ENCODE peak calls at places on chromosome 1, in nine cellular contexts. One of them, this sample, is unnamed.

GRCh38 chr1:193070942-193071341 is 11.5 kb downstream of the RO60 start:
- DNase-seq in glutamatergic neuron: no peak
- DNase-seq in sciatic nerve: no peak
- DNase-seq in ureter: no peak
- DNase-seq in activated naive CD8-positive, alpha-beta T cell treated with anti-CD3 and anti-CD28 coated beads, Interleukin-2, amount 50 U/mL, for 24 hours: no peak
- DNase-seq in GM12892: no peak
- DNase-seq in stimulated activated CD4-positive, alpha-beta T cell treated with anti-CD3 and anti-CD28 coated beads, Interleukin-12 subunit alpha, Interleukin-12 subunit beta, amount 100 ng/mL, for 48 hours: no peak
- DNase-seq in uterus: no peak
- DNase-seq in nephron progenitor cell: no peak
- DNase-seq in this sample: no peak

GRCh38 chr1:211017066-211017691 is 116.8 kb downstream of the KCNH1 start:
- DNase-seq in glutamatergic neuron: no peak
- DNase-seq in nephron progenitor cell: no peak
- DNase-seq in activated naive CD8-positive, alpha-beta T cell treated with anti-CD3 and anti-CD28 coated beads, Interleukin-2, amount 50 U/mL, for 24 hours: no peak
- DNase-seq in stimulated activated CD4-positive, alpha-beta T cell treated with anti-CD3 and anti-CD28 coated beads, Interleukin-12 subunit alpha, Interleukin-12 subunit beta, amount 100 ng/mL, for 48 hours: no peak
- DNase-seq in sciatic nerve: no peak
- DNase-seq in GM12892: no peak
- DNase-seq in uterus: no peak
- DNase-seq in ureter: no peak
- DNase-seq in this sample: no peak

GRCh38 chr1:11690669-11691301 is 725 bp upstream of the DRAXIN start:
- DNase-seq in GM12892: no peak
- DNase-seq in sciatic nerve: no peak
- DNase-seq in glutamatergic neuron: peak
- DNase-seq in stimulated activated CD4-positive, alpha-beta T cell treated with anti-CD3 and anti-CD28 coated beads, Interleukin-12 subunit alpha, Interleukin-12 subunit beta, amount 100 ng/mL, for 48 hours: no peak
- DNase-seq in nephron progenitor cell: peak
- DNase-seq in uterus: no peak
- DNase-seq in activated naive CD8-positive, alpha-beta T cell treated with anti-CD3 and anti-CD28 coated beads, Interleukin-2, amount 50 U/mL, for 24 hours: no peak
- DNase-seq in ureter: no peak
- DNase-seq in this sample: no peak

GRCh38 chr1:76336951-76337371 is 262.4 kb downstream of the ST6GALNAC3 start:
- DNase-seq in GM12892: no peak
- DNase-seq in nephron progenitor cell: no peak
- DNase-seq in uterus: peak
- DNase-seq in glutamatergic neuron: no peak
- DNase-seq in ureter: peak
- DNase-seq in activated naive CD8-positive, alpha-beta T cell treated with anti-CD3 and anti-CD28 coated beads, Interleukin-2, amount 50 U/mL, for 24 hours: no peak
- DNase-seq in stimulated activated CD4-positive, alpha-beta T cell treated with anti-CD3 and anti-CD28 coated beads, Interleukin-12 subunit alpha, Interleukin-12 subunit beta, amount 100 ng/mL, for 48 hours: no peak
- DNase-seq in sciatic nerve: peak
- DNase-seq in this sample: peak

GRCh38 chr1:39378377-39378776 is 113.1 kb upstream of the BMP8A start:
- DNase-seq in nephron progenitor cell: no peak
- DNase-seq in sciatic nerve: no peak
- DNase-seq in glutamatergic neuron: no peak
- DNase-seq in ureter: no peak
- DNase-seq in activated naive CD8-positive, alpha-beta T cell treated with anti-CD3 and anti-CD28 coated beads, Interleukin-2, amount 50 U/mL, for 24 hours: no peak
- DNase-seq in GM12892: no peak
- DNase-seq in uterus: no peak
- DNase-seq in stimulated activated CD4-positive, alpha-beta T cell treated with anti-CD3 and anti-CD28 coated beads, Interleukin-12 subunit alpha, Interleukin-12 subunit beta, amount 100 ng/mL, for 48 hours: no peak
- DNase-seq in this sample: no peak

GRCh38 chr1:171911506-171911905 is 70.2 kb downstream of the DNM3 start:
- DNase-seq in uterus: no peak
- DNase-seq in sciatic nerve: no peak
- DNase-seq in glutamatergic neuron: no peak
- DNase-seq in GM12892: no peak
- DNase-seq in activated naive CD8-positive, alpha-beta T cell treated with anti-CD3 and anti-CD28 coated beads, Interleukin-2, amount 50 U/mL, for 24 hours: no peak
- DNase-seq in stimulated activated CD4-positive, alpha-beta T cell treated with anti-CD3 and anti-CD28 coated beads, Interleukin-12 subunit alpha, Interleukin-12 subunit beta, amount 100 ng/mL, for 48 hours: no peak
- DNase-seq in nephron progenitor cell: peak
- DNase-seq in ureter: no peak
- DNase-seq in this sample: no peak

GRCh38 chr1:43444827-43445225 is 8.9 kb downstream of the HYI start:
- DNase-seq in nephron progenitor cell: peak
- DNase-seq in uterus: peak
- DNase-seq in activated naive CD8-positive, alpha-beta T cell treated with anti-CD3 and anti-CD28 coated beads, Interleukin-2, amount 50 U/mL, for 24 hours: no peak
- DNase-seq in ureter: no peak
- DNase-seq in glutamatergic neuron: peak
- DNase-seq in GM12892: no peak
- DNase-seq in sciatic nerve: peak
- DNase-seq in stimulated activated CD4-positive, alpha-beta T cell treated with anti-CD3 and anti-CD28 coated beads, Interleukin-12 subunit alpha, Interleukin-12 subunit beta, amount 100 ng/mL, for 48 hours: no peak
- DNase-seq in this sample: no peak

GRCh38 chr1:165025805-165026204 is 330.7 kb downstream of the LMX1A start:
- DNase-seq in GM12892: no peak
- DNase-seq in activated naive CD8-positive, alpha-beta T cell treated with anti-CD3 and anti-CD28 coated beads, Interleukin-2, amount 50 U/mL, for 24 hours: no peak
- DNase-seq in glutamatergic neuron: no peak
- DNase-seq in stimulated activated CD4-positive, alpha-beta T cell treated with anti-CD3 and anti-CD28 coated beads, Interleukin-12 subunit alpha, Interleukin-12 subunit beta, amount 100 ng/mL, for 48 hours: no peak
- DNase-seq in ureter: no peak
- DNase-seq in uterus: no peak
- DNase-seq in sciatic nerve: no peak
- DNase-seq in nephron progenitor cell: no peak
- DNase-seq in this sample: no peak

GRCh38 chr1:229691362-229691761 is 65.3 kb downstream of the URB2 start:
- DNase-seq in uterus: no peak
- DNase-seq in GM12892: no peak
- DNase-seq in nephron progenitor cell: no peak
- DNase-seq in ureter: no peak
- DNase-seq in sciatic nerve: no peak
- DNase-seq in activated naive CD8-positive, alpha-beta T cell treated with anti-CD3 and anti-CD28 coated beads, Interleukin-2, amount 50 U/mL, for 24 hours: no peak
- DNase-seq in stimulated activated CD4-positive, alpha-beta T cell treated with anti-CD3 and anti-CD28 coated beads, Interleukin-12 subunit alpha, Interleukin-12 subunit beta, amount 100 ng/mL, for 48 hours: no peak
- DNase-seq in glutamatergic neuron: no peak
- DNase-seq in this sample: no peak

This sample was measured in upper lobe of right lung.